ENCODE peak calls at places on chromosomes 7 and 10, in ten cellular contexts. One of them, this sample, is unnamed.

GRCh38 chr7:101678713-101679112 is 49.6 kb upstream of the MYL10 start:
- DNase-seq in prostate gland: no peak
- DNase-seq in transverse colon: no peak
- DNase-seq in mucosa of descending colon: no peak
- DNase-seq in fibroblast of mammary gland: peak
- DNase-seq in kidney epithelial cell: peak
- DNase-seq in PC-3: peak
- DNase-seq in GM23338: no peak
- DNase-seq in GM12865: no peak
- DNase-seq in endodermal cell: no peak
- DNase-seq in this sample: no peak

GRCh38 chr10:10589540-10589939 is 428.1 kb upstream of the CELF2 start:
- DNase-seq in prostate gland: no peak
- DNase-seq in fibroblast of mammary gland: peak
- DNase-seq in PC-3: peak
- DNase-seq in kidney epithelial cell: peak
- DNase-seq in mucosa of descending colon: no peak
- DNase-seq in GM12865: peak
- DNase-seq in GM23338: no peak
- DNase-seq in endodermal cell: no peak
- DNase-seq in transverse colon: no peak
- DNase-seq in this sample: peak

GRCh38 chr10:124697443-124697836 is 46.7 kb downstream of the FAM53B start:
- DNase-seq in GM12865: no peak
- DNase-seq in endodermal cell: no peak
- DNase-seq in prostate gland: no peak
- DNase-seq in mucosa of descending colon: no peak
- DNase-seq in PC-3: no peak
- DNase-seq in kidney epithelial cell: no peak
- DNase-seq in fibroblast of mammary gland: no peak
- DNase-seq in transverse colon: no peak
- DNase-seq in GM23338: no peak
- DNase-seq in this sample: no peak

GRCh38 chr7:80581472-80581871 is 57.0 kb upstream of the CD36 start:
- DNase-seq in mucosa of descending colon: no peak
- DNase-seq in PC-3: no peak
- DNase-seq in GM12865: no peak
- DNase-seq in fibroblast of mammary gland: peak
- DNase-seq in kidney epithelial cell: peak
- DNase-seq in endodermal cell: no peak
- DNase-seq in prostate gland: no peak
- DNase-seq in GM23338: no peak
- DNase-seq in transverse colon: no peak
- DNase-seq in this sample: peak

GRCh38 chr7:77975672-77976480 is 177.3 kb downstream of the PHTF2 start:
- DNase-seq in transverse colon: no peak
- DNase-seq in GM23338: no peak
- DNase-seq in prostate gland: no peak
- DNase-seq in GM12865: no peak
- DNase-seq in fibroblast of mammary gland: no peak
- DNase-seq in mucosa of descending colon: no peak
- DNase-seq in endodermal cell: no peak
- DNase-seq in kidney epithelial cell: no peak
- DNase-seq in PC-3: no peak
- DNase-seq in this sample: no peak

GRCh38 chr7:128217030-128217805 is 23.9 kb upstream of the LEP start:
- DNase-seq in prostate gland: no peak
- DNase-seq in PC-3: peak
- DNase-seq in transverse colon: no peak
- DNase-seq in GM12865: no peak
- DNase-seq in endodermal cell: peak
- DNase-seq in GM23338: peak
- DNase-seq in fibroblast of mammary gland: peak
- DNase-seq in kidney epithelial cell: no peak
- DNase-seq in mucosa of descending colon: peak
- DNase-seq in this sample: peak

GRCh38 chr10:69434169-69434568 is 17.1 kb upstream of the TSPAN15 start:
- DNase-seq in endodermal cell: no peak
- DNase-seq in mucosa of descending colon: no peak
- DNase-seq in PC-3: peak
- DNase-seq in GM23338: no peak
- DNase-seq in transverse colon: no peak
- DNase-seq in fibroblast of mammary gland: no peak
- DNase-seq in GM12865: no peak
- DNase-seq in kidney epithelial cell: no peak
- DNase-seq in prostate gland: no peak
- DNase-seq in this sample: no peak

GRCh38 chr10:4848341-4849041 is 22.5 kb downstream of the AKR1E2 start:
- DNase-seq in PC-3: no peak
- DNase-seq in transverse colon: no peak
- DNase-seq in endodermal cell: no peak
- DNase-seq in prostate gland: peak
- DNase-seq in kidney epithelial cell: no peak
- DNase-seq in GM12865: no peak
- DNase-seq in fibroblast of mammary gland: no peak
- DNase-seq in GM23338: no peak
- DNase-seq in mucosa of descending colon: no peak
- DNase-seq in this sample: no peak

GRCh38 chr10:123860856-123861255 is 30.8 kb downstream of the CPXM2 start:
- DNase-seq in fibroblast of mammary gland: no peak
- DNase-seq in mucosa of descending colon: no peak
- DNase-seq in kidney epithelial cell: no peak
- DNase-seq in endodermal cell: no peak
- DNase-seq in prostate gland: no peak
- DNase-seq in GM23338: no peak
- DNase-seq in PC-3: no peak
- DNase-seq in GM12865: no peak
- DNase-seq in transverse colon: no peak
- DNase-seq in this sample: no peak

GRCh38 chr10:127577878-127578627 is 28.9 kb downstream of the NPS start:
- DNase-seq in GM12865: no peak
- DNase-seq in fibroblast of mammary gland: no peak
- DNase-seq in GM23338: no peak
- DNase-seq in kidney epithelial cell: no peak
- DNase-seq in prostate gland: no peak
- DNase-seq in mucosa of descending colon: no peak
- DNase-seq in PC-3: no peak
- DNase-seq in transverse colon: no peak
- DNase-seq in endodermal cell: no peak
- DNase-seq in this sample: no peak

GRCh38 chr7:27386581-27386980 is 144.0 kb downstream of the EVX1 start:
- DNase-seq in kidney epithelial cell: no peak
- DNase-seq in transverse colon: no peak
- DNase-seq in fibroblast of mammary gland: no peak
- DNase-seq in prostate gland: no peak
- DNase-seq in GM23338: no peak
- DNase-seq in endodermal cell: no peak
- DNase-seq in mucosa of descending colon: no peak
- DNase-seq in PC-3: no peak
- DNase-seq in GM12865: no peak
- DNase-seq in this sample: no peak

GRCh38 chr7:158060216-158060615 is 527.4 kb downstream of the PTPRN2 start:
- DNase-seq in transverse colon: no peak
- DNase-seq in kidney epithelial cell: no peak
- DNase-seq in GM12865: no peak
- DNase-seq in PC-3: no peak
- DNase-seq in mucosa of descending colon: no peak
- DNase-seq in endodermal cell: no peak
- DNase-seq in prostate gland: no peak
- DNase-seq in fibroblast of mammary gland: no peak
- DNase-seq in GM23338: no peak
- DNase-seq in this sample: no peak

GRCh38 chr7:28536259-28536658 is 123.9 kb downstream of the CREB5 start:
- DNase-seq in fibroblast of mammary gland: peak
- DNase-seq in GM12865: no peak
- DNase-seq in PC-3: peak
- DNase-seq in kidney epithelial cell: no peak
- DNase-seq in mucosa of descending colon: no peak
- DNase-seq in GM23338: peak
- DNase-seq in prostate gland: no peak
- DNase-seq in transverse colon: no peak
- DNase-seq in endodermal cell: peak
- DNase-seq in this sample: peak

GRCh38 chr7:45663167-45663921 is 89.2 kb downstream of the ADCY1 start:
- DNase-seq in PC-3: peak
- DNase-seq in mucosa of descending colon: no peak
- DNase-seq in endodermal cell: peak
- DNase-seq in GM12865: no peak
- DNase-seq in GM23338: peak
- DNase-seq in fibroblast of mammary gland: peak
- DNase-seq in transverse colon: peak
- DNase-seq in kidney epithelial cell: no peak
- DNase-seq in prostate gland: peak
- DNase-seq in this sample: peak

DNA sequence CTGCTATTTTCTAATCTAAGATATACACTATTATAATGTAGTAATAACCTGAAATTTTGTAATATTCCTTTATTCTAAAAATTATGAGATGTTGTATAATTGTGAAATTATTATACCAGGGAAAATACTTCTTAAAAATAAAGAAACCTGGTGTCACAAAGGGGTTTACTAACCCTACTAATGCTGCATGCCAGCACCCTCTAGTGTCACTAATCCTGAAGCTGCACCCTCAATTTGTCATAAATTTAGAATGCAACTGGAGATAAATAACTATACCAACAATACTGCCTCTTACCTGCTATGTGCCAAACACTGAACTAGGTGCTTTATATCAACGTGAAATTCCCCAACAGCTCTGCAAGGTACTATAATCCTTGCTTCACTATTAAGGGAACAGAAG is 30.8 kb downstream of the TM9SF3 start:
- DNase-seq in PC-3: peak
- DNase-seq in prostate gland: no peak
- DNase-seq in GM23338: peak
- DNase-seq in fibroblast of mammary gland: peak
- DNase-seq in transverse colon: no peak
- DNase-seq in kidney epithelial cell: no peak
- DNase-seq in endodermal cell: peak
- DNase-seq in mucosa of descending colon: no peak
- DNase-seq in GM12865: peak
- DNase-seq in this sample: peak
- TF ChIP-seq CTCF in PC-3: peak
- TF ChIP-seq CTCF in prostate gland: peak
- TF ChIP-seq CTCF in GM23338: peak
- TF ChIP-seq CTCF in fibroblast of mammary gland: peak
- TF ChIP-seq CTCF in transverse colon: no peak
- TF ChIP-seq CTCF in kidney epithelial cell: peak
- TF ChIP-seq CTCF in endodermal cell: peak
- TF ChIP-seq CTCF in mucosa of descending colon: no peak
- TF ChIP-seq CTCF in GM12865: no peak
- TF ChIP-seq CTCF in this sample: peak

GRCh38 chr10:119176166-119176565 is 2.4 kb downstream of the PRDX3 start:
- DNase-seq in PC-3: no peak
- DNase-seq in GM23338: no peak
- DNase-seq in GM12865: no peak
- DNase-seq in endodermal cell: no peak
- DNase-seq in mucosa of descending colon: no peak
- DNase-seq in prostate gland: no peak
- DNase-seq in transverse colon: no peak
- DNase-seq in fibroblast of mammary gland: peak
- DNase-seq in kidney epithelial cell: no peak
- DNase-seq in this sample: no peak

GRCh38 chr10:119178371-119179119 is at the start of gene PRDX3:
- DNase-seq in GM23338: peak
- DNase-seq in GM12865: peak
- DNase-seq in endodermal cell: peak
- DNase-seq in mucosa of descending colon: peak
- DNase-seq in transverse colon: peak
- DNase-seq in fibroblast of mammary gland: peak
- DNase-seq in kidney epithelial cell: peak
- DNase-seq in prostate gland: peak
- DNase-seq in PC-3: peak
- DNase-seq in this sample: peak

GRCh38 chr10:119174109-119174508 is 4.5 kb downstream of the PRDX3 start:
- DNase-seq in transverse colon: no peak
- DNase-seq in mucosa of descending colon: no peak
- DNase-seq in fibroblast of mammary gland: no peak
- DNase-seq in GM23338: no peak
- DNase-seq in prostate gland: no peak
- DNase-seq in kidney epithelial cell: no peak
- DNase-seq in GM12865: no peak
- DNase-seq in PC-3: no peak
- DNase-seq in endodermal cell: no peak
- DNase-seq in this sample: no peak

DNA sequence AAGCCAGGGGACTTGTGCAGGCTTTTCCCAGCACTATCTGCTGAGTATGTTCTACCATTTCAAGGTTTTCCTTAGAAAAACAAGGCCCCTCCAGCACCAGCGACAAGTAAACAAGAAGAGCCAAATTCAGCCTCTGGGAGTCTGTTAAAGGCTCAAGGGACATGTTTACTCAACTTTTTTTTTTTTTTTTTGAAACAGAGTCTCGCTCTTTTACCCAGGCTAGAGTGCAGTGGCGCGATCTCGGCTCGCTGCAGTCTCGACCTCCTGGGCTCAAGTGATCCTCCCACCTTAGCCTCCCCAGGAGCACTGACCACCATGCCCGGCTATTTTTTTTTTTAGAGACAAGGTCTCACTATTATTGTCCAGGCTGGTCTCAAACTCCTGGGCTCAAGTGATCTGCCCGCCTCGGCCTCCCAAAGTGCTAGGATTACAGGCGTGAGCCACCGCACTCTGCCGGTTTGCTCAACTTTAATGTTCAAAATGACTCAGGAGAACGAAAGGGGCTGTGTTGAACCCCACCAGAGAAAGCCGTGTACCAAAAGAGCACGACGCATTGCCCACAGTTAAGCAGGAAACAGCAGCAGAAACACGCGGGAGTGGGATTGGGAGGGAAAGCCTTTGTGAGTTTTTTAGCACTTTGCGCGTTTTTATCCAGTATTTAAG is 773 bp downstream of the PRDX3 start:
- DNase-seq in GM23338: no peak
- DNase-seq in mucosa of descending colon: no peak
- DNase-seq in endodermal cell: no peak
- DNase-seq in GM12865: peak
- DNase-seq in kidney epithelial cell: no peak
- DNase-seq in fibroblast of mammary gland: peak
- DNase-seq in PC-3: no peak
- DNase-seq in prostate gland: no peak
- DNase-seq in transverse colon: no peak
- DNase-seq in this sample: peak
- H3K4me3 ChIP-seq in GM23338: peak
- H3K4me3 ChIP-seq in mucosa of descending colon: peak
- H3K4me3 ChIP-seq in endodermal cell: peak
- H3K4me3 ChIP-seq in GM12865: peak
- H3K4me3 ChIP-seq in kidney epithelial cell: peak
- H3K4me3 ChIP-seq in fibroblast of mammary gland: peak
- H3K4me3 ChIP-seq in PC-3: peak
- H3K4me3 ChIP-seq in prostate gland: peak
- H3K4me3 ChIP-seq in transverse colon: peak
- H3K4me3 ChIP-seq in this sample: peak

GRCh38 chr10:114780610-114781184 is 40.9 kb upstream of the FHIP2A start:
- DNase-seq in PC-3: no peak
- DNase-seq in GM23338: peak
- DNase-seq in transverse colon: no peak
- DNase-seq in endodermal cell: peak
- DNase-seq in kidney epithelial cell: no peak
- DNase-seq in mucosa of descending colon: no peak
- DNase-seq in GM12865: no peak
- DNase-seq in fibroblast of mammary gland: no peak
- DNase-seq in prostate gland: no peak
- DNase-seq in this sample: no peak
- TF ChIP-seq CTCF in PC-3: no peak
- TF ChIP-seq CTCF in GM23338: no peak
- TF ChIP-seq CTCF in transverse colon: no peak
- TF ChIP-seq CTCF in endodermal cell: peak
- TF ChIP-seq CTCF in kidney epithelial cell: no peak
- TF ChIP-seq CTCF in mucosa of descending colon: no peak
- TF ChIP-seq CTCF in GM12865: no peak
- TF ChIP-seq CTCF in fibroblast of mammary gland: no peak
- TF ChIP-seq CTCF in prostate gland: no peak
- TF ChIP-seq CTCF in this sample: no peak

GRCh38 chr10:1736180-1736971 is 949 bp downstream of the ADARB2 start:
- DNase-seq in kidney epithelial cell: no peak
- DNase-seq in transverse colon: no peak
- DNase-seq in endodermal cell: peak
- DNase-seq in PC-3: no peak
- DNase-seq in fibroblast of mammary gland: no peak
- DNase-seq in mucosa of descending colon: no peak
- DNase-seq in GM12865: no peak
- DNase-seq in prostate gland: no peak
- DNase-seq in GM23338: no peak
- DNase-seq in this sample: no peak
- H3K4me3 ChIP-seq in kidney epithelial cell: peak
- H3K4me3 ChIP-seq in transverse colon: no peak
- H3K4me3 ChIP-seq in endodermal cell: peak
- H3K4me3 ChIP-seq in PC-3: no peak
- H3K4me3 ChIP-seq in fibroblast of mammary gland: no peak
- H3K4me3 ChIP-seq in mucosa of descending colon: no peak
- H3K4me3 ChIP-seq in GM12865: peak
- H3K4me3 ChIP-seq in prostate gland: peak
- H3K4me3 ChIP-seq in GM23338: peak
- H3K4me3 ChIP-seq in this sample: no peak